ENCODE peak calls at places on chromosomes 16 and 17, in eight cellular contexts. Z is H9; B is fibroblast of villous mesenchyme; X is heart left ventricle; H is MM.1S; T is GM13977; I is GM12865; K is CD8-positive, alpha-beta T cell. N is an unnamed sample.

GRCh38 chr17:50129946-50130777 is at the start of gene SAMD14:
- DNase-seq in Z (no peak), B (no peak), X (no peak), H (no peak), T (peak), I (peak), K (no peak), N (peak)

GRCh38 chr16:52548261-52549010 is 1.5 kb upstream of the TOX3 start:
- DNase-seq in Z (peak), B (no peak), X (no peak), H (no peak), T (no peak), I (peak), K (no peak), N (peak)

GRCh38 chr16:31874354-31875111 is 926 bp downstream of the ZNF267 start:
- DNase-seq in Z (no peak), B (peak), X (no peak), H (peak), T (peak), I (peak), K (no peak), N (peak)

GRCh38 chr17:511001-511690 is 158.5 kb upstream of the RPH3AL start:
- DNase-seq in Z (no peak), B (peak), X (no peak), H (no peak), T (no peak), I (no peak), K (no peak), N (no peak)

GRCh38 chr17:27384261-27384701 is 72.0 kb upstream of the KSR1 start:
- DNase-seq in Z (no peak), B (peak), X (peak), H (no peak), T (no peak), I (peak), K (no peak), N (no peak)

GRCh38 chr16:74627506-74628220 is 20.7 kb upstream of the GLG1 start:
- DNase-seq in Z (no peak), B (peak), X (peak), H (no peak), T (no peak), I (no peak), K (no peak), N (no peak)

GRCh38 chr16:47977802-47978201 is 178.0 kb downstream of the ABCC12 start:
- DNase-seq in Z (no peak), B (no peak), X (no peak), H (no peak), T (no peak), I (no peak), K (no peak), N (no peak)

GRCh38 chr16:58634265-58634802 is 4.7 kb upstream of the CNOT1 start:
- DNase-seq in Z (no peak), B (no peak), X (no peak), H (no peak), T (no peak), I (no peak), K (no peak), N (no peak)

GRCh38 chr16:4936181-4936990 is 562 bp downstream of the PPL start:
- DNase-seq in Z (peak), B (no peak), X (no peak), H (no peak), T (peak), I (no peak), K (no peak), N (no peak)

GRCh38 chr16:84181144-84181915 is 5.5 kb downstream of the TAF1C start:
- DNase-seq in Z (no peak), B (no peak), X (no peak), H (no peak), T (no peak), I (no peak), K (no peak), N (no peak)

GRCh38 chr16:2950773-2951172 is 13.3 kb upstream of the KREMEN2 start:
- DNase-seq in Z (no peak), B (no peak), X (no peak), H (no peak), T (no peak), I (no peak), K (no peak), N (no peak)

GRCh38 chr17:16448490-16448889 is 33.1 kb downstream of the TRPV2 start:
- DNase-seq in Z (no peak), B (no peak), X (no peak), H (no peak), T (no peak), I (no peak), K (no peak), N (no peak)

GRCh38 chr17:74271902-74272563 is 2.0 kb upstream of the DNAI2 start:
- DNase-seq in Z (no peak), B (no peak), X (peak), H (no peak), T (no peak), I (no peak), K (no peak), N (no peak)

GRCh38 chr16:54588026-54588425 is 301.4 kb upstream of the IRX3 start:
- DNase-seq in Z (no peak), B (no peak), X (no peak), H (no peak), T (no peak), I (no peak), K (no peak), N (no peak)

DNA sequence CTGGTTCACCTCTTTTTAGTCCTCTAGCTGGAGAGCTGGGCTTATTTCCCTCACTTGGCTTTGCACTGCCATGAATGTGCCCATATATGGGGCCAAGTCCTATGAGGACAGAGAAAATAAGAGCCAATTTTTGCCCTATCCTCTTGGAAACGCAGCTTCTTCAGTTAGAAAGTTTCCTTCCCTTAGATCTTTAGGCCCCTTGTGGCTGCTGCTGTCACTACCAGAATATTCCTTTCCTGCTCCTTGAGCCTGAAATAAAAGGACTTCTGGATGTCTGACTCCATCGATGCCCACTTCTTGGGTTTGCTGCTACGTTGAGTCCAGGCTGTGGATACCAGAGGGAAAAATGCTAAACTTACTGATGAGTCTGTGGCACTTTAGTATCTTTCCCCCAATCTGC is 487.1 kb downstream of the GRIN2A start:
- DNase-seq in Z (no peak), B (no peak), X (no peak), H (no peak), T (no peak), I (no peak), K (no peak), N (no peak)
- TF ChIP-seq CTCF in Z (peak), B (no peak), X (no peak), H (no peak), T (no peak), I (no peak), K (no peak), N (no peak)

GRCh38 chr16:78196527-78196926 is 97.1 kb downstream of the WWOX start:
- DNase-seq in Z (no peak), B (no peak), X (no peak), H (no peak), T (no peak), I (no peak), K (no peak), N (no peak)
- TF ChIP-seq CTCF in Z (no peak), B (no peak), X (no peak), H (no peak), T (no peak), I (no peak), K (no peak), N (no peak)

DNA sequence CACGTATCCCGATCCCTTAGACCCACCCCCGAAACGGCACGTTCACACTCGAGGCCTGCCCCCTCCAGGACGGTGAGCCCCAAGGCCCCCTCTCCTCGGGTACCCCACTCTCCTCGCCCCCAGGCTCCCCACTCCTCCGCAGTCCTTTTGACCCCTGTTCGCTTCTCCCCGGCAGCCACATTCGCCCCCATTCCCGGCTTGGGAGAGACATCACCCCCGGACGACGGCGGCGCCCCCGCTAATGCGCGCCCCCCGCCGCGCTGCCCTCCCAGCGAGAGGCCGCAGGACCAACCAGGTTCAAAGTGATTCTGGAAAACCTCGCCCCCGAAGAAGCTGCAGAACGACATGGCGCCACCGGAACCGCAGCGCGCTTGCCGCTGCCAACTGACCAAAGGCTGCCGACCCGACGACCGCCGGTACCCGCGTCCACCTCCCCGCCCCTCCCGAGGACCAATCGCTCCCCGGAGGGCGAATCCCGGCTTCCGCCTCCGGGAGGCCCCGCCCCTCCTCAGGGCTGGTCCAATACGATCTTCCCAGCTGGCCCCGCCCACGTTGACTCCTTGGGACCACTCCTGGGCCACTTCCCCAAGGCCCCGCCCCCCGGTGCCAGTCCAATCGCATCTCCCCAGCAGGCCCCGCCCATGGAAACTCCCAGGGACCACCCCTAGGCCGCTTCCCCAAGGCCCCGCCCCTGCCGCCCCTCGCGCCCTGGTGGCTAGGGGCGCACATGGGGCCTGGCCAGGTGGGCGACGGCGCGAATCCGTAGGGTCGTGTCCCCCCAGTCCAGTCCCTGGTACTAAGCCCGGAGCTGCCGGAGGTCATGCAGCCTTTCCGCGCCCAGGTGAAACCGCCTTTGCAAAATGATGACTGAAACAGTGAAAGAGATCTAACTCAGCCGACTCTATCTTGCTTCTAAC is at the start of gene MSRB1:
- DNase-seq in Z (peak), B (peak), X (peak), H (peak), T (peak), I (peak), K (peak), N (peak)
- TF ChIP-seq CTCF in Z (peak), B (no peak), X (no peak), H (no peak), T (no peak), I (no peak), K (no peak), N (no peak)

GRCh38 chr16:49918257-49918656 is 62.3 kb upstream of the ZNF423 start:
- DNase-seq in Z (peak), B (no peak), X (no peak), H (no peak), T (no peak), I (peak), K (no peak), N (no peak)
- TF ChIP-seq CTCF in Z (peak), B (no peak), X (no peak), H (no peak), T (no peak), I (no peak), K (no peak), N (no peak)